ENCODE peak calls at places on chromosomes 4 and X, in five cellular contexts. B is HCT116, C is COR-L47, X is GM18507, O is GM03348. F is an unnamed sample.

GRCh38 chr4:11729548-11729947 is 300.9 kb upstream of the HS3ST1 start:
- DNase-seq in B (no peak), C (no peak), X (no peak), O (no peak), F (no peak)

GRCh38 chrX:132488092-132488749 is 617 bp downstream of the MBNL3 start:
- DNase-seq in B (no peak), C (peak; percentile 16), X (no peak), O (peak; percentile 9), F (no peak)

GRCh38 chrX:153627675-153628111 is 19.3 kb upstream of the DUSP9 start:
- DNase-seq in B (no peak), C (no peak), X (no peak), O (no peak), F (no peak)

GRCh38 chrX:134369576-134369975 is 90.4 kb upstream of the HPRT1 start:
- DNase-seq in B (no peak), C (no peak), X (no peak), O (no peak), F (no peak)

GRCh38 chr4:39302901-39303300 is 63.3 kb downstream of the RFC1 start:
- DNase-seq in B (no peak), C (no peak), X (no peak), O (no peak), F (no peak)

GRCh38 chr4:6225469-6225868 is 25.1 kb upstream of the JAKMIP1 start:
- DNase-seq in B (no peak), C (no peak), X (no peak), O (peak; percentile 46), F (no peak)

GRCh38 chr4:14580061-14580460 is 422.2 kb upstream of the CPEB2 start:
- DNase-seq in B (no peak), C (no peak), X (no peak), O (no peak), F (no peak)

GRCh38 chr4:7462509-7462971 is 27.8 kb upstream of the PSAPL1 start:
- DNase-seq in B (peak; percentile 27), C (peak; percentile 80), X (no peak), O (peak; percentile 64), F (peak; percentile 64)

GRCh38 chrX:39309018-39309620 is 507.9 kb downstream of the MID1IP1 start:
- DNase-seq in B (no peak), C (no peak), X (no peak), O (no peak), F (peak; percentile 38)

GRCh38 chrX:136711147-136711546 is 63.2 kb downstream of the CD40LG start:
- DNase-seq in B (no peak), C (peak; percentile 5), X (no peak), O (peak; percentile 27), F (peak; percentile 10)

GRCh38 chrX:71910526-71911022 is at the start of gene NHSL2:
- DNase-seq in B (no peak), C (no peak), X (no peak), O (peak; percentile 41), F (no peak)

GRCh38 chr4:28518781-28519180 is 1658.1 kb downstream of the STIM2 start:
- DNase-seq in B (no peak), C (no peak), X (no peak), O (peak; percentile 15), F (no peak)

GRCh38 chr4:149161247-149161646 is 654.4 kb downstream of the IQCM start:
- DNase-seq in B (no peak), C (no peak), X (no peak), O (peak; percentile 68), F (no peak)

GRCh38 chr4:76476606-76477005 is 41.6 kb downstream of the SHROOM3 start:
- DNase-seq in B (no peak), C (no peak), X (no peak), O (no peak), F (no peak)

GRCh38 chrX:18353931-18354368 is 538 bp downstream of the SCML2 start:
- DNase-seq in B (no peak), C (no peak), X (no peak), O (peak; percentile 34), F (peak; percentile 45)

GRCh38 chr4:104501290-104501689 is 6.6 kb upstream of the CXXC4 start:
- DNase-seq in B (no peak), C (no peak), X (no peak), O (no peak), F (no peak)

GRCh38 chr4:177356191-177356590 is 46.5 kb downstream of the NEIL3 start:
- DNase-seq in B (no peak), C (no peak), X (no peak), O (peak; percentile 9), F (no peak)

GRCh38 chr4:36349904-36350554 is 68.6 kb downstream of the DTHD1 start:
- DNase-seq in B (no peak), C (no peak), X (no peak), O (no peak), F (no peak)

GRCh38 chr4:182575225-182575624 is 332.0 kb downstream of the TENM3 start:
- DNase-seq in B (no peak), C (no peak), X (no peak), O (no peak), F (no peak)

GRCh38 chr4:109406337-109406931 is 27.2 kb upstream of the SEC24B start:
- DNase-seq in B (peak; percentile 59), C (peak; percentile 19), X (peak; percentile 18), O (peak; percentile 67), F (peak; percentile 45)

GRCh38 chr4:164937576-164938270 is 39.7 kb downstream of the TRIM61 start:
- DNase-seq in B (no peak), C (no peak), X (no peak), O (no peak), F (no peak)

GRCh38 chr4:58749206-58749605 is 1639.0 kb upstream of the IGFBP7 start:
- DNase-seq in B (no peak), C (peak; percentile 84), X (no peak), O (no peak), F (no peak)

GRCh38 chr4:137156054-137156453 is 376.2 kb downstream of the PCDH18 start:
- DNase-seq in B (no peak), C (no peak), X (no peak), O (peak; percentile 24), F (no peak)

GRCh38 chr4:37983951-37984350 is 23.8 kb downstream of the PTTG2 start:
- DNase-seq in B (no peak), C (no peak), X (no peak), O (no peak), F (no peak)

GRCh38 chrX:134761788-134762187 is 103.5 kb upstream of the PLAC1 start:
- DNase-seq in B (no peak), C (no peak), X (no peak), O (peak; percentile 20), F (peak; percentile 3)

GRCh38 chr4:168434993-168435392 is 45.3 kb downstream of the DDX60L start:
- DNase-seq in B (no peak), C (no peak), X (no peak), O (no peak), F (no peak)

GRCh38 chr4:88143504-88143903 is 14.9 kb downstream of the ABCG2 start:
- DNase-seq in B (peak; percentile 68), C (no peak), X (no peak), O (peak; percentile 29), F (no peak)

GRCh38 chrX:38661561-38661960 is 100.2 kb downstream of the TSPAN7 start:
- DNase-seq in B (no peak), C (no peak), X (no peak), O (no peak), F (no peak)